ENCODE peak calls at places on chromosome 7, in four cellular contexts. G is T follicular helper cell; A is CD8-positive, alpha-beta T cell; F is GM12865. U is an unnamed sample.
A peak's percentile ranks its signal among the peaks of the same experiment; 100 is the strongest.

GRCh38 chr7:154503962-154504550 is 451.9 kb downstream of the DPP6 start:
- DNase-seq in F (peak; percentile 45), A (no peak), G (no peak), U (peak; percentile 27)

GRCh38 chr7:139232893-139233292 is 1.9 kb downstream of the UBN2 start:
- DNase-seq in F (peak; percentile 3), A (no peak), G (no peak), U (no peak)

GRCh38 chr7:27156901-27157716 is 634 bp upstream of the HOXA7 start:
- DNase-seq in A (peak; percentile 9), G (no peak), F (no peak), U (no peak)

GRCh38 chr7:105011771-105012502 is 2.1 kb upstream of the KMT2E start:
- DNase-seq in A (no peak), G (no peak), F (peak; percentile 49), U (no peak)

GRCh38 chr7:5226921-5227785 is 37.1 kb downstream of the WIPI2 start:
- DNase-seq in G (no peak), A (no peak), F (no peak), U (no peak)

GRCh38 chr7:2796358-2797352 is 47.5 kb downstream of the GNA12 start:
- DNase-seq in F (no peak), G (no peak), A (no peak), U (no peak)

GRCh38 chr7:158443688-158444483 is 143.7 kb downstream of the PTPRN2 start:
- DNase-seq in A (no peak), F (no peak), G (no peak), U (no peak)

GRCh38 chr7:73820013-73820412 is 10.8 kb upstream of the CLDN4 start:
- DNase-seq in A (no peak), G (no peak), F (no peak), U (no peak)

GRCh38 chr7:2141011-2141410 is 91.7 kb downstream of the MAD1L1 start:
- DNase-seq in A (no peak), G (no peak), F (no peak), U (no peak)

GRCh38 chr7:100563809-100564400 is 9.8 kb downstream of the SAP25 start:
- DNase-seq in G (peak; percentile 73), A (peak; percentile 91), F (peak; percentile 81), U (peak; percentile 87)

GRCh38 chr7:37211097-37211496 is 237.6 kb downstream of the ELMO1 start:
- DNase-seq in G (no peak), F (no peak), A (no peak), U (no peak)

GRCh38 chr7:30584415-30584814 is 10.3 kb upstream of the GARS1 start:
- DNase-seq in A (no peak), F (no peak), G (no peak), U (no peak)

GRCh38 chr7:121294448-121294992 is 34.3 kb upstream of the WNT16 start:
- DNase-seq in F (no peak), G (no peak), A (no peak), U (no peak)

GRCh38 chr7:77855371-77856083 is 57.0 kb downstream of the PHTF2 start:
- DNase-seq in A (no peak), G (no peak), F (no peak), U (no peak)